ENCODE peak calls at places on chromosome 22, in seven cellular contexts. Y is RWPE1, T is OCI-LY7, J is Calu3, U is H1, E is HFFc6, N is PC-3. D is an unnamed sample.

GRCh38 chr22:49330421-49331222 is 497.1 kb downstream of the BRD1 start:
- DNase-seq in N (no peak), U (no peak), T (no peak), Y (no peak), E (no peak), J (no peak), D (no peak)

GRCh38 chr22:49797706-49798105 is 30.0 kb downstream of the BRD1 start:
- DNase-seq in U (no peak), N (no peak), T (no peak), J (no peak), Y (no peak), E (no peak), D (no peak)

GRCh38 chr22:32810241-32811133 is 9.0 kb downstream of the TIMP3 start:
- DNase-seq in Y (no peak), U (no peak), E (no peak), J (no peak), N (peak; percentile 1), T (no peak), D (no peak)

GRCh38 chr22:30261134-30261533 is 5.5 kb downstream of the OSM start:
- DNase-seq in J (no peak), T (no peak), N (no peak), U (no peak), Y (no peak), E (no peak), D (no peak)

GRCh38 chr22:47967841-47968240 is 1205.4 kb downstream of the TBC1D22A start:
- DNase-seq in E (no peak), N (no peak), T (no peak), Y (no peak), U (no peak), J (no peak), D (no peak)

GRCh38 chr22:22558972-22559603 is at the start of gene PRAME:
- DNase-seq in N (peak; percentile 80), J (peak; percentile 89), E (no peak), U (peak; percentile 34), Y (peak; percentile 8), T (peak; percentile 89), D (peak; percentile 56)

GRCh38 chr22:46676479-46676878 is 56.3 kb downstream of the GRAMD4 start:
- DNase-seq in Y (no peak), J (no peak), T (no peak), E (no peak), N (no peak), U (no peak), D (no peak)

GRCh38 chr22:46263208-46263575 is at the start of gene PKDREJ:
- DNase-seq in J (no peak), Y (no peak), T (no peak), N (no peak), E (no peak), U (no peak), D (no peak)

GRCh38 chr22:31346733-31347250 is 646 bp upstream of the PATZ1 start:
- DNase-seq in T (no peak), U (no peak), E (no peak), N (peak; percentile 62), J (peak; percentile 70), Y (peak; percentile 32), D (peak; percentile 59)

GRCh38 chr22:50196256-50196655 is 4.6 kb upstream of the SELENOO start:
- DNase-seq in Y (no peak), J (no peak), T (no peak), E (no peak), N (no peak), U (no peak), D (no peak)

GRCh38 chr22:25091449-25091848 is 108.2 kb upstream of the CRYBB3 start:
- DNase-seq in E (no peak), T (no peak), U (no peak), Y (no peak), J (no peak), N (no peak), D (no peak)

GRCh38 chr22:28373841-28374240 is 305.8 kb downstream of the TTC28 start:
- DNase-seq in J (no peak), Y (no peak), T (no peak), N (no peak), U (no peak), E (peak; percentile 30), D (no peak)

GRCh38 chr22:45199723-45200122 is 36.0 kb downstream of the NUP50 start:
- DNase-seq in Y (no peak), T (no peak), U (no peak), J (no peak), N (no peak), E (no peak), D (no peak)

GRCh38 chr22:36373258-36373579 is 14.5 kb downstream of the MYH9 start:
- DNase-seq in N (peak; percentile 58), Y (no peak), E (no peak), T (no peak), J (peak; percentile 55), U (no peak), D (no peak)

GRCh38 chr22:50621491-50621880 is 6.5 kb downstream of the ARSA start:
- DNase-seq in U (no peak), N (no peak), J (no peak), T (peak; percentile 70), E (no peak), Y (no peak), D (no peak)

GRCh38 chr22:25928038-25928437 is 186.1 kb downstream of the MYO18B start:
- DNase-seq in Y (no peak), N (no peak), J (no peak), E (no peak), T (no peak), U (no peak), D (no peak)

GRCh38 chr22:28044546-28045173 is 125.6 kb upstream of the PITPNB start:
- DNase-seq in U (no peak), T (no peak), J (no peak), N (no peak), Y (no peak), E (no peak), D (no peak)

GRCh38 chr22:37784829-37785495 is 22.8 kb upstream of the GCAT start:
- DNase-seq in U (no peak), E (no peak), N (peak; percentile 66), J (peak; percentile 79), T (no peak), Y (no peak), D (no peak)

GRCh38 chr22:26679003-26679629 is 21.7 kb downstream of the MIAT start:
- DNase-seq in J (peak; percentile 79), U (peak; percentile 71), N (peak; percentile 76), Y (peak; percentile 59), T (peak; percentile 77), E (peak; percentile 71), D (peak; percentile 89)

GRCh38 chr22:28052818-28053217 is 133.8 kb upstream of the PITPNB start:
- DNase-seq in T (no peak), Y (no peak), N (no peak), E (no peak), J (no peak), U (no peak), D (no peak)

GRCh38 chr22:30675436-30675835 is 7.8 kb upstream of the DUSP18 start:
- DNase-seq in E (no peak), J (no peak), U (no peak), N (no peak), Y (no peak), T (no peak), D (no peak)

GRCh38 chr22:47674600-47674999 is 912.1 kb downstream of the TBC1D22A start:
- DNase-seq in T (no peak), J (no peak), U (no peak), N (no peak), Y (no peak), E (no peak), D (no peak)

GRCh38 chr22:45149671-45150070 is 14.1 kb upstream of the NUP50 start:
- DNase-seq in T (no peak), U (no peak), N (no peak), J (no peak), E (peak; percentile 27), Y (no peak), D (no peak)

GRCh38 chr22:17742528-17742902 is 31.8 kb downstream of the BID start:
- DNase-seq in T (peak; percentile 87), J (peak; percentile 84), N (peak; percentile 74), U (peak; percentile 80), Y (peak; percentile 64), E (peak; percentile 43), D (peak; percentile 85)

GRCh38 chr22:46286006-46286405 is 10.7 kb upstream of the GTSE1 start:
- DNase-seq in U (no peak), J (no peak), T (no peak), E (no peak), N (no peak), Y (no peak), D (no peak)

GRCh38 chr22:37862570-37863325 is 13.5 kb downstream of the EIF3L start:
- DNase-seq in E (no peak), U (no peak), N (no peak), T (no peak), Y (no peak), J (no peak), D (no peak)

GRCh38 chr22:41301085-41302015 is at the start of gene ZC3H7B:
- DNase-seq in Y (peak; percentile 88), U (no peak), T (peak; percentile 92), E (peak; percentile 72), J (peak; percentile 87), N (peak; percentile 77), D (peak; percentile 73)
- TF ChIP-seq CTCF in Y (peak; percentile 67), U (peak; percentile 44), T (peak; percentile 67), E (peak; percentile 71), J (peak; percentile 20), N (peak; percentile 48), D (no peak)

GRCh38 chr22:21025763-21026755 is 6.3 kb downstream of the SLC7A4 start:
- DNase-seq in N (no peak), U (no peak), Y (no peak), J (no peak), E (no peak), T (no peak), D (no peak)

GRCh38 chr22:21022507-21022906 is 7.5 kb downstream of the P2RX6 start:
- DNase-seq in U (no peak), N (no peak), T (no peak), J (no peak), E (no peak), Y (no peak), D (no peak)

GRCh38 chr22:21020802-21021429 is 6.0 kb downstream of the P2RX6 start:
- DNase-seq in J (no peak), N (peak; percentile 16), Y (no peak), T (peak; percentile 56), U (no peak), E (no peak), D (no peak)

GRCh38 chr22:21025266-21025665 is 7.1 kb downstream of the SLC7A4 start:
- DNase-seq in Y (no peak), J (no peak), E (no peak), N (no peak), T (no peak), U (no peak), D (no peak)

GRCh38 chr22:21022955-21023614 is 8.1 kb downstream of the P2RX6 start:
- DNase-seq in Y (no peak), T (no peak), U (no peak), J (no peak), N (no peak), E (no peak), D (no peak)
- TF ChIP-seq CTCF in Y (no peak), T (peak; percentile 42), U (peak; percentile 30), J (no peak), N (no peak), E (peak; percentile 37), D (peak; percentile 18)

GRCh38 chr22:33879796-33880195 is 40.5 kb downstream of the LARGE1 start:
- DNase-seq in U (no peak), J (no peak), N (no peak), E (no peak), Y (no peak), T (no peak), D (no peak)
- TF ChIP-seq CTCF in U (no peak), J (no peak), N (no peak), E (no peak), Y (no peak), T (no peak), D (no peak)

GRCh38 chr22:41905411-41906202 is 9.3 kb downstream of the SHISA8 start:
- DNase-seq in T (no peak), E (no peak), N (no peak), Y (no peak), U (no peak), J (no peak), D (no peak)
- TF ChIP-seq CTCF in T (no peak), E (no peak), N (no peak), Y (no peak), U (no peak), J (no peak), D (no peak)

D was measured in endothelial cell.